ENCODE peak calls at places on chromosomes 7 and 10, in four cellular contexts. J is K562, Z is HepG2, Y is GM12878. S is an unnamed sample.

GRCh38 chr10:115941247-115941840 is 331.7 kb downstream of the GFRA1 start:
- DNase-seq in J (no peak), Z (no peak), Y (no peak), S (peak)

GRCh38 chr7:127214956-127215355 is 37.8 kb downstream of the GRM8 start:
- DNase-seq in Z (no peak), J (no peak), Y (no peak), S (no peak)

GRCh38 chr10:51020175-51020574 is 54.1 kb upstream of the PRKG1 start:
- DNase-seq in Z (no peak), Y (no peak), J (no peak), S (no peak)

GRCh38 chr10:44913312-44914079 is 2.4 kb downstream of the TMEM72 start:
- DNase-seq in J (peak), Y (no peak), Z (no peak), S (no peak)

GRCh38 chr7:46932656-46933424 is 649.1 kb downstream of the TNS3 start:
- DNase-seq in Y (no peak), Z (no peak), J (no peak), S (peak)

GRCh38 chr10:110007171-110007700 is 548 bp upstream of the ADD3 start:
- DNase-seq in Y (no peak), Z (no peak), J (peak), S (no peak)

GRCh38 chr10:17647316-17647715 is 3.4 kb downstream of the STAM start:
- DNase-seq in J (no peak), Z (no peak), Y (no peak), S (no peak)

GRCh38 chr7:47782022-47782421 is 166.2 kb downstream of the PKD1L1 start:
- DNase-seq in J (no peak), Y (no peak), Z (no peak), S (no peak)

GRCh38 chr10:30687698-30688213 is 58.2 kb upstream of the LYZL2 start:
- DNase-seq in J (peak), Y (no peak), Z (peak), S (peak)

GRCh38 chr10:132572545-132572937 is 35.0 kb downstream of the INPP5A start:
- DNase-seq in Z (no peak), Y (no peak), J (no peak), S (no peak)

GRCh38 chr7:106862317-106863183 is 2.5 kb upstream of the PIK3CG start:
- DNase-seq in J (peak), Z (no peak), Y (no peak), S (no peak)

GRCh38 chr7:152363798-152364197 is 72.0 kb downstream of the KMT2C start:
- DNase-seq in Z (no peak), Y (no peak), J (no peak), S (no peak)

GRCh38 chr10:119375574-119376265 is 166.8 kb downstream of the RGS10 start:
- DNase-seq in Y (no peak), Z (no peak), J (no peak), S (peak)

GRCh38 chr7:7699970-7700369 is 18.4 kb downstream of the RPA3 start:
- DNase-seq in Y (no peak), J (no peak), Z (no peak), S (no peak)

GRCh38 chr7:157318015-157318706 is 18.6 kb upstream of the DNAJB6 start:
- DNase-seq in Z (no peak), J (peak), Y (no peak), S (no peak)

GRCh38 chr10:77873558-77874380 is 52.8 kb downstream of the DLG5 start:
- DNase-seq in Y (peak), Z (peak), J (peak), S (peak)

GRCh38 chr7:108114117-108114841 is 15.9 kb downstream of the LAMB4 start:
- DNase-seq in Y (no peak), Z (peak), J (peak), S (peak)

GRCh38 chr10:72087392-72087968 is 871 bp downstream of the SPOCK2 start:
- DNase-seq in Z (no peak), J (no peak), Y (no peak), S (no peak)

GRCh38 chr10:121531076-121531829 is 67.0 kb downstream of the FGFR2 start:
- DNase-seq in Y (no peak), Z (peak), J (no peak), S (no peak)

GRCh38 chr7:68409851-68410250 is 1188.4 kb upstream of the AUTS2 start:
- DNase-seq in J (no peak), Z (no peak), Y (no peak), S (no peak)

GRCh38 chr10:125584954-125585353 is 98.0 kb downstream of the TEX36 start:
- DNase-seq in Z (no peak), Y (no peak), J (no peak), S (peak)

GRCh38 chr10:29648114-29648982 is 13.6 kb upstream of the SVIL start:
- DNase-seq in Z (no peak), Y (no peak), J (no peak), S (peak)

GRCh38 chr10:132841254-132841975 is 55.5 kb upstream of the NKX6-2 start:
- DNase-seq in Z (no peak), J (no peak), Y (no peak), S (no peak)

GRCh38 chr7:79454325-79454960 is 976 bp upstream of the MAGI2 start:
- DNase-seq in J (no peak), Y (no peak), Z (no peak), S (no peak)

GRCh38 chr7:21903074-21903786 is 42.5 kb downstream of the CDCA7L start:
- DNase-seq in J (no peak), Z (peak), Y (no peak), S (no peak)

GRCh38 chr10:3500408-3500856 is 284.6 kb downstream of the KLF6 start:
- DNase-seq in J (no peak), Z (peak), Y (no peak), S (no peak)

GRCh38 chr10:14750900-14751575 is 23.7 kb downstream of the FAM107B start:
- DNase-seq in Z (no peak), J (no peak), Y (no peak), S (no peak)

GRCh38 chr10:31123946-31124345 is 92.3 kb upstream of the ZNF438 start:
- DNase-seq in Y (no peak), Z (no peak), J (no peak), S (no peak)

GRCh38 chr7:114901771-114902170 is 20.1 kb upstream of the MDFIC start:
- DNase-seq in Y (no peak), J (no peak), Z (no peak), S (no peak)

GRCh38 chr10:102118867-102119266 is 1.3 kb downstream of the LDB1 start:
- DNase-seq in J (no peak), Y (no peak), Z (no peak), S (peak)

GRCh38 chr10:132817701-132818211 is 31.8 kb upstream of the NKX6-2 start:
- DNase-seq in J (no peak), Y (no peak), Z (no peak), S (no peak)

GRCh38 chr7:38186593-38187314 is 8.7 kb downstream of the STARD3NL start:
- DNase-seq in Z (no peak), J (no peak), Y (no peak), S (no peak)

GRCh38 chr10:131928248-131929095 is 27.7 kb downstream of the PPP2R2D start:
- DNase-seq in J (peak), Y (peak), Z (no peak), S (peak)

GRCh38 chr10:100670828-100671479 is 74.4 kb upstream of the PAX2 start:
- DNase-seq in J (peak), Z (no peak), Y (no peak), S (no peak)

GRCh38 chr7:81231203-81231922 is 312.5 kb upstream of the SEMA3C start:
- DNase-seq in Z (no peak), Y (no peak), J (no peak), S (no peak)

GRCh38 chr10:56586391-56586790 is 225.3 kb upstream of the ZWINT start:
- DNase-seq in Y (no peak), J (no peak), Z (no peak), S (no peak)

GRCh38 chr10:13624630-13625029 is 37.9 kb downstream of the PRPF18 start:
- DNase-seq in J (no peak), Z (no peak), Y (no peak), S (no peak)

GRCh38 chr10:23780331-23780730 is 341.5 kb downstream of the OTUD1 start:
- DNase-seq in Z (no peak), J (no peak), Y (no peak), S (no peak)

GRCh38 chr7:155007947-155008346 is 5.0 kb upstream of the PAXIP1 start:
- DNase-seq in Z (peak), Y (no peak), J (peak), S (peak)
- TF ChIP-seq CTCF in Z (peak), Y (peak), J (peak), S (peak)

GRCh38 chr10:92692697-92693533 is 3.2 kb downstream of the HHEX start:
- DNase-seq in J (no peak), Z (no peak), Y (no peak), S (peak)
- TF ChIP-seq EZH2 in J (no peak), Z (no peak), Y (no peak), S (no peak)

GRCh38 chr7:5424689-5425506 is 1.3 kb upstream of the TNRC18 start:
- DNase-seq in Z (peak), Y (no peak), J (peak), S (peak)
- TF ChIP-seq MYC in Z (no peak), Y (no peak), J (no peak), S (no peak)

GRCh38 chr7:133748443-133749407 is 378.4 kb upstream of the LRGUK start:
- DNase-seq in J (peak), Z (no peak), Y (no peak), S (no peak)
- TF ChIP-seq CTCF in J (no peak), Z (no peak), Y (no peak), S (no peak)

GRCh38 chr7:100895956-100896742 is 461 bp upstream of the ACHE start:
- DNase-seq in Z (no peak), J (peak), Y (no peak), S (no peak)
- TF ChIP-seq EZH2 in Z (peak), J (no peak), Y (peak), S (peak)

GRCh38 chr7:2906197-2906931 is 62.3 kb upstream of the GNA12 start:
- DNase-seq in J (no peak), Z (no peak), Y (no peak), S (no peak)
- TF ChIP-seq MYC in J (no peak), Z (no peak), Y (no peak), S (no peak)